ENCODE peak calls at places on chromosomes 12 and 14, in four cellular contexts. E is RKO, N is breast epithelium, Q is NCI-H774. M is an unnamed sample.
A peak's percentile ranks its signal among the peaks of the same experiment; 100 is the strongest.

GRCh38 chr14:70971588-70971987 is 64.3 kb downstream of the PCNX1 start:
- DNase-seq in E (no peak), Q (no peak), N (no peak), M (no peak)

GRCh38 chr12:123966596-123966995 is 6.0 kb downstream of the CCDC92 start:
- DNase-seq in N (no peak), Q (no peak), E (peak; percentile 12), M (peak; percentile 74)

GRCh38 chr14:74573421-74574091 is 38.5 kb downstream of the LTBP2 start:
- DNase-seq in N (no peak), Q (no peak), E (no peak), M (no peak)

GRCh38 chr12:65881965-65882413 is 57.7 kb downstream of the HMGA2 start:
- DNase-seq in E (no peak), N (peak; percentile 84), Q (no peak), M (no peak)

GRCh38 chr12:68665016-68665569 is 21.7 kb upstream of the NUP107 start:
- DNase-seq in Q (no peak), N (no peak), E (peak; percentile 30), M (no peak)

GRCh38 chr12:46874642-46875041 is 48.8 kb upstream of the SLC38A4 start:
- DNase-seq in E (no peak), N (no peak), Q (no peak), M (no peak)

GRCh38 chr14:78985668-78986073 is 815.5 kb downstream of the NRXN3 start:
- DNase-seq in N (no peak), E (no peak), Q (no peak), M (peak; percentile 15)

GRCh38 chr12:25364529-25365339 is 114.0 kb upstream of the KRAS start:
- DNase-seq in N (no peak), E (no peak), Q (no peak), M (no peak)

GRCh38 chr14:36738269-36738668 is 76.6 kb downstream of the PAX9 start:
- DNase-seq in N (no peak), E (no peak), Q (no peak), M (peak; percentile 34)

GRCh38 chr12:75870878-75871277 is 160.7 kb downstream of the PHLDA1 start:
- DNase-seq in Q (no peak), N (no peak), E (no peak), M (no peak)

GRCh38 chr12:111685322-111685810 is 390 bp downstream of the BRAP start:
- DNase-seq in N (no peak), E (no peak), Q (no peak), M (no peak)

GRCh38 chr14:52025310-52025709 is 36.0 kb downstream of the RTRAF start:
- DNase-seq in N (no peak), E (no peak), Q (no peak), M (peak; percentile 64)

GRCh38 chr14:101128478-101129450 is 225.2 kb upstream of the RTL1 start:
- DNase-seq in N (no peak), E (no peak), Q (no peak), M (no peak)

GRCh38 chr14:29465095-29465494 is 462.6 kb downstream of the PRKD1 start:
- DNase-seq in N (no peak), E (no peak), Q (no peak), M (no peak)

GRCh38 chr14:87489196-87489819 is 503.7 kb downstream of the GALC start:
- DNase-seq in E (no peak), Q (no peak), N (no peak), M (no peak)